ENCODE peak calls at places on chromosome 14, in four cellular contexts. O is activated T-cell treated with anti-CD3 and anti-CD28 coated beads for 1 hour, T is mucosa of gallbladder, F is stromal cell of bone marrow. M is an unnamed sample.
A peak's percentile ranks its signal among the peaks of the same experiment; 100 is the strongest.

GRCh38 chr14:72970058-72970630 is 43.9 kb downstream of the DCAF4 start:
- DNase-seq in F (no peak), T (no peak), O (no peak), M (no peak)

GRCh38 chr14:51129130-51129529 is 34.2 kb upstream of the TRIM9 start:
- DNase-seq in F (no peak), O (no peak), T (no peak), M (no peak)

GRCh38 chr14:67668559-67668958 is 5.9 kb downstream of the VTI1B start:
- DNase-seq in F (no peak), O (no peak), T (no peak), M (no peak)

GRCh38 chr14:95527392-95528002 is 7.4 kb upstream of the GLRX5 start:
- DNase-seq in T (peak; percentile 43), O (no peak), F (peak; percentile 83), M (peak; percentile 52)

GRCh38 chr14:19947413-19948090 is 16.8 kb downstream of the OR4K1 start:
- DNase-seq in F (no peak), T (no peak), O (no peak), M (no peak)

GRCh38 chr14:92368001-92368400 is 45.0 kb downstream of the SLC24A4 start:
- DNase-seq in F (no peak), T (no peak), O (no peak), M (no peak)

GRCh38 chr14:65815127-65815526 is 402.6 kb downstream of the FUT8 start:
- DNase-seq in F (no peak), O (no peak), T (no peak), M (no peak)

GRCh38 chr14:30499358-30499757 is 59.6 kb upstream of the G2E3 start:
- DNase-seq in T (no peak), F (no peak), O (no peak), M (no peak)

GRCh38 chr14:96224480-96225096 is 19.9 kb downstream of the BDKRB2 start:
- DNase-seq in O (no peak), F (no peak), T (no peak), M (no peak)

M was measured in stomach.